ENCODE peak calls at places on chromosome 14, in eight cellular contexts. V is ovary; O is endothelial cell; U is activated gamma-delta T cell treated with Interleukin-2 at 50 U/mL for 16 hours; H is pancreas; Q is activated effector memory CD4-positive, alpha-beta T cell treated with anti-CD3 and anti-CD28 coated beads, Interleukin-2, amount 50 U/mL, for 16 hours; G is sigmoid colon; K is T47D. J is an unnamed sample.

GRCh38 chr14:105479438-105480164 is 5.0 kb downstream of the CRIP2 start:
- DNase-seq in V (no peak), O (no peak), U (no peak), H (no peak), Q (no peak), G (no peak), K (no peak), J (no peak)

GRCh38 chr14:22471545-22472121 is 117.4 kb downstream of the DAD1 start:
- DNase-seq in V (peak; percentile 24), O (peak; percentile 55), U (no peak), H (peak; percentile 69), Q (no peak), G (no peak), K (no peak), J (peak; percentile 71)

GRCh38 chr14:72812292-72812851 is 81.5 kb downstream of the DPF3 start:
- DNase-seq in V (no peak), O (no peak), U (no peak), H (no peak), Q (no peak), G (peak; percentile 83), K (peak; percentile 52), J (no peak)

GRCh38 chr14:96424104-96424989 is 32.4 kb downstream of the AK7 start:
- DNase-seq in V (no peak), O (peak; percentile 29), U (peak; percentile 10), H (peak; percentile 37), Q (peak; percentile 72), G (no peak), K (peak; percentile 85), J (peak; percentile 88)

GRCh38 chr14:81105378-81105777 is 115.4 kb downstream of the GTF2A1 start:
- DNase-seq in V (no peak), O (no peak), U (no peak), H (no peak), Q (no peak), G (no peak), K (no peak), J (no peak)

GRCh38 chr14:73211251-73211650 is 26.1 kb upstream of the PAPLN start:
- DNase-seq in V (no peak), O (no peak), U (no peak), H (no peak), Q (no peak), G (no peak), K (no peak), J (no peak)

GRCh38 chr14:81314443-81315175 is 85.5 kb downstream of the STON2 start:
- DNase-seq in V (no peak), O (no peak), U (no peak), H (no peak), Q (no peak), G (no peak), K (no peak), J (no peak)

GRCh38 chr14:34843011-34843554 is 32.1 kb downstream of the BAZ1A start:
- DNase-seq in V (no peak), O (no peak), U (no peak), H (no peak), Q (no peak), G (no peak), K (peak; percentile 41), J (no peak)

GRCh38 chr14:76153919-76154318 is 2.2 kb downstream of the GPATCH2L start:
- DNase-seq in V (no peak), O (no peak), U (no peak), H (no peak), Q (no peak), G (no peak), K (no peak), J (no peak)

GRCh38 chr14:75877884-75878283 is 103.9 kb downstream of the TGFB3 start:
- DNase-seq in V (no peak), O (no peak), U (no peak), H (no peak), Q (no peak), G (no peak), K (no peak), J (no peak)

GRCh38 chr14:74257078-74257987 is 18.1 kb downstream of the VSX2 start:
- DNase-seq in V (peak; percentile 12), O (peak; percentile 70), U (peak; percentile 56), H (peak; percentile 44), Q (peak; percentile 87), G (no peak), K (peak; percentile 58), J (peak; percentile 93)

GRCh38 chr14:71328183-71328582 is 420.9 kb downstream of the PCNX1 start:
- DNase-seq in V (no peak), O (no peak), U (no peak), H (no peak), Q (no peak), G (no peak), K (no peak), J (no peak)

GRCh38 chr14:23097786-23098185 is 2.5 kb downstream of the C14orf119 start:
- DNase-seq in V (no peak), O (no peak), U (no peak), H (peak; percentile 6), Q (peak; percentile 30), G (no peak), K (no peak), J (no peak)

GRCh38 chr14:37563189-37563588 is 31.9 kb downstream of the FOXA1 start:
- DNase-seq in V (no peak), O (no peak), U (no peak), H (no peak), Q (no peak), G (no peak), K (no peak), J (no peak)

GRCh38 chr14:50311337-50311973 is 574 bp downstream of the L2HGDH start:
- DNase-seq in V (no peak), O (no peak), U (no peak), H (no peak), Q (no peak), G (no peak), K (no peak), J (no peak)

GRCh38 chr14:42854061-42854460 is 1247.4 kb downstream of the LRFN5 start:
- DNase-seq in V (no peak), O (no peak), U (no peak), H (no peak), Q (no peak), G (no peak), K (no peak), J (no peak)

GRCh38 chr14:58712357-58712756 is 74.6 kb downstream of the DACT1 start:
- DNase-seq in V (no peak), O (no peak), U (no peak), H (no peak), Q (no peak), G (no peak), K (no peak), J (no peak)

GRCh38 chr14:93657875-93658274 is 130.4 kb downstream of the PRIMA1 start:
- DNase-seq in V (no peak), O (no peak), U (no peak), H (no peak), Q (no peak), G (no peak), K (no peak), J (no peak)

GRCh38 chr14:36660736-36661505 is 739 bp upstream of the PAX9 start:
- DNase-seq in V (no peak), O (no peak), U (no peak), H (no peak), Q (no peak), G (no peak), K (no peak), J (no peak)

GRCh38 chr14:95389471-95390011 is 69.8 kb upstream of the CLMN start:
- DNase-seq in V (no peak), O (no peak), U (no peak), H (peak; percentile 36), Q (no peak), G (no peak), K (no peak), J (no peak)

GRCh38 chr14:78131616-78132015 is 38.6 kb upstream of the NRXN3 start:
- DNase-seq in V (no peak), O (no peak), U (no peak), H (no peak), Q (no peak), G (no peak), K (no peak), J (no peak)

GRCh38 chr14:100849432-100849831 is 23.5 kb downstream of the MEG3 start:
- DNase-seq in V (no peak), O (no peak), U (no peak), H (no peak), Q (no peak), G (no peak), K (no peak), J (no peak)

GRCh38 chr14:70871863-70872677 is 35.2 kb upstream of the PCNX1 start:
- DNase-seq in V (no peak), O (no peak), U (no peak), H (no peak), Q (no peak), G (no peak), K (no peak), J (no peak)

GRCh38 chr14:25237845-25238244 is 187.9 kb upstream of the STXBP6 start:
- DNase-seq in V (no peak), O (peak; percentile 51), U (no peak), H (no peak), Q (no peak), G (no peak), K (peak; percentile 66), J (no peak)

GRCh38 chr14:92595267-92595666 is 81.7 kb downstream of the RIN3 start:
- DNase-seq in V (no peak), O (no peak), U (no peak), H (no peak), Q (no peak), G (no peak), K (no peak), J (no peak)

GRCh38 chr14:68715032-68715924 is 77.6 kb downstream of the ZFP36L1 start:
- DNase-seq in V (no peak), O (no peak), U (no peak), H (no peak), Q (no peak), G (no peak), K (no peak), J (no peak)